ENCODE peak calls at places on chromosome 1, in eight cellular contexts. J is endothelial cell; O is activated gamma-delta T cell treated with Interleukin-2 at 50 U/mL for 16 hours; S is GM12865; W is stimulated activated CD4-positive, alpha-beta T cell treated with anti-CD3 and anti-CD28 coated beads, Interleukin-15, amount 100 ng/mL, for 1 hour; E is mucosa of gallbladder; C is astrocyte; T is ELR. Z is an unnamed sample.

GRCh38 chr1:160904783-160905616 is 20.0 kb upstream of the ITLN1 start:
- DNase-seq in J (no peak), O (no peak), S (no peak), W (no peak), E (no peak), C (no peak), T (no peak), Z (no peak)

GRCh38 chr1:17979815-17980214 is 127.8 kb upstream of the IGSF21 start:
- DNase-seq in J (no peak), O (no peak), S (no peak), W (no peak), E (no peak), C (no peak), T (no peak), Z (peak; percentile 29)

GRCh38 chr1:94539496-94539895 is 2.1 kb downstream of the F3 start:
- DNase-seq in J (no peak), O (no peak), S (no peak), W (no peak), E (peak; percentile 28), C (peak; percentile 55), T (peak; percentile 84), Z (no peak)

GRCh38 chr1:36068866-36069265 is 15.0 kb upstream of the TEKT2 start:
- DNase-seq in J (no peak), O (no peak), S (no peak), W (no peak), E (no peak), C (no peak), T (no peak), Z (no peak)

GRCh38 chr1:156760796-156761104 is 6.6 kb upstream of the PRCC start:
- DNase-seq in J (no peak), O (no peak), S (no peak), W (no peak), E (no peak), C (no peak), T (no peak), Z (no peak)

GRCh38 chr1:8259498-8260290 is 58.2 kb upstream of the SLC45A1 start:
- DNase-seq in J (no peak), O (no peak), S (no peak), W (no peak), E (peak; percentile 76), C (peak; percentile 82), T (peak; percentile 61), Z (peak; percentile 85)

GRCh38 chr1:29703596-29703995 is 467.3 kb downstream of the PTPRU start:
- DNase-seq in J (peak; percentile 48), O (no peak), S (peak; percentile 30), W (no peak), E (peak; percentile 14), C (no peak), T (peak; percentile 70), Z (peak; percentile 52)

GRCh38 chr1:146039844-146040194 is 18.3 kb upstream of the HJV start:
- DNase-seq in J (no peak), O (no peak), S (no peak), W (no peak), E (no peak), C (no peak), T (no peak), Z (no peak)

GRCh38 chr1:8880068-8880676 is 1.7 kb upstream of the ENO1 start:
- DNase-seq in J (no peak), O (peak; percentile 19), S (peak; percentile 61), W (no peak), E (peak; percentile 68), C (peak; percentile 96), T (peak; percentile 84), Z (peak; percentile 75)